ENCODE peak calls at places on chromosomes 5 and 9, in seven cellular contexts. D is cardiac fibroblast; S is cardiac muscle cell; L is GM12865; F is fibroblast of the aortic adventitia; Y is CD8-positive, alpha-beta T cell; J is coronary artery. A is an unnamed sample.

GRCh38 chr5:143966280-143966679 is 154.3 kb downstream of the HMHB1 start:
- DNase-seq in D (no peak), S (no peak), L (no peak), F (no peak), Y (no peak), J (no peak), A (no peak)

GRCh38 chr5:142013734-142014495 is 1.1 kb upstream of the GNPDA1 start:
- DNase-seq in D (peak; percentile 90), S (no peak), L (no peak), F (peak; percentile 63), Y (no peak), J (no peak), A (no peak)

GRCh38 chr5:50963647-50964584 is 297.5 kb downstream of the PARP8 start:
- DNase-seq in D (no peak), S (peak; percentile 43), L (no peak), F (no peak), Y (no peak), J (no peak), A (no peak)

GRCh38 chr9:94933429-94933828 is 206.9 kb downstream of the AOPEP start:
- DNase-seq in D (peak; percentile 75), S (no peak), L (no peak), F (no peak), Y (no peak), J (no peak), A (no peak)

GRCh38 chr9:34454571-34455065 is 3.8 kb downstream of the FAM219A start:
- DNase-seq in D (peak; percentile 86), S (no peak), L (no peak), F (peak; percentile 50), Y (no peak), J (no peak), A (no peak)

GRCh38 chr9:104944871-104945270 is 16.9 kb upstream of the ABCA1 start:
- DNase-seq in D (no peak), S (no peak), L (no peak), F (no peak), Y (no peak), J (no peak), A (no peak)

GRCh38 chr5:133399247-133399891 is 213.0 kb downstream of the FSTL4 start:
- DNase-seq in D (no peak), S (no peak), L (no peak), F (no peak), Y (no peak), J (peak; percentile 40), A (no peak)

GRCh38 chr9:100590481-100590880 is 12.6 kb downstream of the CAVIN4 start:
- DNase-seq in D (peak; percentile 75), S (no peak), L (no peak), F (peak; percentile 73), Y (no peak), J (no peak), A (no peak)

GRCh38 chr9:104810421-104811339 is 46.8 kb downstream of the NIPSNAP3B start:
- DNase-seq in D (peak; percentile 61), S (no peak), L (no peak), F (peak; percentile 22), Y (no peak), J (no peak), A (no peak)

GRCh38 chr9:23769307-23769935 is 56.6 kb downstream of the ELAVL2 start:
- DNase-seq in D (peak; percentile 1), S (no peak), L (no peak), F (no peak), Y (no peak), J (no peak), A (no peak)

GRCh38 chr5:9156282-9156681 is 389.6 kb downstream of the SEMA5A start:
- DNase-seq in D (peak; percentile 75), S (peak; percentile 20), L (peak; percentile 54), F (peak; percentile 54), Y (no peak), J (no peak), A (no peak)

GRCh38 chr9:93660647-93661046 is 84.3 kb downstream of the PHF2 start:
- DNase-seq in D (no peak), S (no peak), L (no peak), F (no peak), Y (no peak), J (no peak), A (no peak)

GRCh38 chr9:93662952-93663572 is 86.7 kb downstream of the PHF2 start:
- DNase-seq in D (no peak), S (no peak), L (no peak), F (no peak), Y (no peak), J (no peak), A (no peak)

GRCh38 chr9:93663877-93664548 is 87.6 kb downstream of the PHF2 start:
- DNase-seq in D (no peak), S (no peak), L (no peak), F (no peak), Y (no peak), J (no peak), A (no peak)

GRCh38 chr9:93661591-93661990 is 85.2 kb downstream of the PHF2 start:
- DNase-seq in D (no peak), S (no peak), L (no peak), F (no peak), Y (no peak), J (no peak), A (no peak)

GRCh38 chr9:93662016-93662638 is 85.7 kb downstream of the PHF2 start:
- DNase-seq in D (no peak), S (no peak), L (no peak), F (no peak), Y (no peak), J (no peak), A (no peak)
- TF ChIP-seq CTCF in D (no peak), S (no peak), L (no peak), F (no peak), Y (no peak), J (no peak), A (no peak)

DNA sequence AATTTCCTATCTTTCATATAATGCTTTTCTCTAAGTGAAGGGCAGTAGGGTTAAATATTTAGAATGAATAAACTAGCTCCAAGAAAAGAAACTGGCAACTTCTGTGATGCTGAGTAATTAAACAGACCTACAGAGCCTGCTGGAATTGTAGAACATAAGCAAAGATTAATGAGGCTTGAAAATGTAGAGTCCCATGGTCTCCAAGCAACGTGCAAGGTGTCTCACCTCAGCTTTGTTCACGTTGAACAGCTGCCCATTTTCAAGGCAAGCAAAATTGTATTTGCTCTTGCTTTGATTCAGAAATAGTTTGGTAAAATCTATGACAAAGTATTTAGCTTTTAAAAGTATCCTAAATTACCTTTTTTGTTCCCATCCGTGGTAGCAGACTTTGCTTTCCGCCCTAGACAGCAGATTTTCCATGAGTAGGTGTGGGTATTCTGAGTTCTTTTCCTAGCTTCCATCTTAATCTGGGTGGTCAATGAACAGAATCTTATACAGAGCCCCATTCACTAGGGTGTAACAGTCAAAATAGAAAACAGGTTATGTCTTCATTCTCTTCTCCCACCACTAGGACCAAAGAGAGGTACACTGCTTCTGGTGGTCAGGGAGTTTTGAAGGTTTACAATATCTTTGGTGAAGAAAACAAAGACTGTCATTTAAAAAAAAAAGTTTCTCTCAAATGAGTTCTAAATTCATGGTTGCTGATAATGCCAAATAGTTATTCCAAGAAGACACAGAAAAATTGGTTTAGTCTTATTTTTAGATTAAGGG is 52.1 kb upstream of the TYRP1 start:
- DNase-seq in D (no peak), S (no peak), L (no peak), F (no peak), Y (no peak), J (no peak), A (no peak)
- TF ChIP-seq CTCF in D (no peak), S (no peak), L (no peak), F (no peak), Y (no peak), J (no peak), A (no peak)

DNA sequence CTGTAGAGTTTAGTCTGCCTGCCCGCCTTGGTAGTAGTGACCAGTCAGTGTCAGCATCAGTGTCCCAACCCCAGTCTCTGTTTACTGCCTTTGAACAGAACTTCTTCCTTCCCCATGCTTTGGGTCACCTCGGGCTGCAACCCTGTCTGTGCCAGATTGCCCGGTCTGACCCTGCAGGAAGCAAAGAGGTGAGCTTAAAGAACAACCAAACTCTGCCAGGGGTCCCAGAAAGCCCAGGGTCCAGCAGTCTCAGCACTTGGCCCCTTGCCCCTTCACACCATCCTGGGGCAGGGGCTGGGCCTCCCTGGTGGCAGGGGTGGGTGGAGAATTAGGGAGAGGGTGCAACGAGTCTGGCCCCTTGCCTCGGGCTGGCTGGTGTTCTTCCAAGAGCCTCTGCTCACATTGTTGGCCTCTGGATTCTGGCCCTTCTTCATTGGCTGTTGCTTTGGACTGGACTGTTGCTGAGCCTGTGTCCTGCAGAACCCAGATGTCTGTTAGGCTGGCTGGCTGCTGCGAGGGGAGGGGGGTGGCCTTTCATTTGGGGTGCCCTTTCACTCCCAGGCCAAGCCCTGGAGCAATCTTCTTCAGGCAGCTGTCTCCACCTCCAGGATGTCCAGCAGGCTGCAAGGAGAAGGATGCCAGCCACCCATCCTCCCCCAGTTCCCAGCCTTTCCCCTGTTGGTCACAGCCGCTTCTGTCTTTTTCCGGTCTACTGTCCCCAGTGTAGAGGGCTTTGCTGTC is 51.2 kb downstream of the SAR1B start:
- DNase-seq in D (no peak), S (no peak), L (no peak), F (peak; percentile 15), Y (no peak), J (peak; percentile 73), A (peak; percentile 13)
- TF ChIP-seq CTCF in D (no peak), S (no peak), L (no peak), F (no peak), Y (no peak), J (no peak), A (no peak)

DNA sequence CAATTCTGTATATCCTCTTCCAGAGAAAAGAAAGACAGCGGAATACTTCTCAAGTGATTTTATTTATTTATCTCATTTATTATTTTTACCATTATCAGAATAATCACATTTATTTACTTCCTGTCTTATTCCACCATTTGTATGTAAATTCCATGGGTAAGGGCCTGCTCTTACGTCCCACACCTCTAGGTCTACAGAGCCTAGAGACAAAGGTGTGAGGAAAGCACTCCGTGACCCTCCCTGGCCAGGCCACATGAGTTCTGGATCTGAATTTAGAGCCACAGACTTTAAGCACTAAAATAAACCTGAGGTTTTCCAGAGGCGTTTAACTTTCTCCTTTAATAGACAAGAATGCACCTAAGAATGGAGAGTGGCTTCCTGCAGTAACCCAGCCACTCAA is 85.3 kb upstream of the CTSV start:
- DNase-seq in D (no peak), S (peak; percentile 0), L (no peak), F (no peak), Y (no peak), J (no peak), A (no peak)
- TF ChIP-seq CTCF in D (no peak), S (no peak), L (no peak), F (no peak), Y (no peak), J (no peak), A (no peak)

DNA sequence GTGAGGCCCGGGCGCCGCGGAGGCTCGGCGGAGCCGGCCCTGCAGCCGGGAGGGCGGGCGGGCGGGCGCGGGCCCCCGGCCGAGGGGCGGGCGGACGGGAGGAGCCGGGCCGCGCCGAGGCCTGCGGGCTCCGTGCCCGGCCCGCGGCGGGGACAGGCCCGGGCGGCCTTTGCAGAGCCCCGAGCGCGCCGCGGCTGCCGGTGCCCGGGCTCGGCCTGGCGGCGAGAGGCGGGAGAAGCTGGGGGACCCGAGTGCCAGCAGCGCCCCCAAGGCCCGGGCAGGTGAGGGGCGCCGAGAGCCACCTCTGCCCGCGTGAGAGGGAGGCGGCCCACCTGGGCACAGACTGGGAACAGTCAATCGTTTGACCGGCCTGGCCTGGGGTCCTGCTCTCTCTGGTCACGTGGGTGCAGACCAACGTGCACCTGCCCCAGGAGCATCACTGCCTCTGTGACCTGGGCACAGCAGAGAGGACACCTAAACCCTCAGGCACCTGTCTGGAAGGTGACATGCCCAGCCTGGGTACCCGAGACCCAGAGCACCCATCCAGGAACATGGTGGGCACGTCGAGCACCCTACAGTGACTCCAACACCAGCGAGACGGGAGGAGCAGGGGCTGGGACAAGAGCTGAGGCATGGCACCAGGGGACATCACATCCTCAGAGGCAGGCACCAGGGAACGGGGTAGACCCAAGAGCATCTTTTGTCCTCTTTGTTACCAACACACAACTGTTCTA is 554 bp downstream of the MVB12B start:
- DNase-seq in D (no peak), S (no peak), L (no peak), F (no peak), Y (no peak), J (peak; percentile 75), A (no peak)
- TF ChIP-seq CTCF in D (no peak), S (no peak), L (no peak), F (no peak), Y (no peak), J (no peak), A (no peak)

A was measured in D721Med.